ENCODE peak calls at places on chromosome 7, in eight cellular contexts. T, A, K, R, E, O, D and U are unnamed samples. For H3K4me1, the result is how much of the 10 kb centered on the place peaks cover.

GRCh38 chr7:85150624-85151023 is 36.2 kb downstream of the SEMA3D start:
- DNase-seq in E (no peak), D (no peak), O (no peak), T (no peak), R (no peak), K (no peak), A (no peak), U (no peak)

GRCh38 chr7:39644170-39644569 is 20.8 kb downstream of the RALA start:
- DNase-seq in D (no peak), T (no peak), O (no peak), A (no peak), K (no peak), E (no peak), R (no peak), U (no peak)

GRCh38 chr7:148115308-148115707 is 475.3 kb upstream of the C7orf33 start:
- DNase-seq in A (no peak), D (no peak), O (no peak), T (peak), R (no peak), K (no peak), E (no peak), U (no peak)

GRCh38 chr7:46264646-46265045 is 343.6 kb upstream of the IGFBP3 start:
- DNase-seq in D (no peak), T (no peak), R (no peak), A (no peak), O (no peak), E (no peak), K (no peak), U (no peak)

GRCh38 chr7:127514499-127514898 is 70.9 kb downstream of the GCC1 start:
- DNase-seq in O (peak), A (peak), E (no peak), K (no peak), T (peak), D (no peak), R (no peak), U (no peak)

GRCh38 chr7:150322114-150322832 is 882 bp upstream of the LRRC61 start:
- DNase-seq in A (no peak), T (no peak), O (no peak), D (no peak), K (no peak), R (no peak), E (peak), U (peak)

GRCh38 chr7:151449990-151450389 is 10.0 kb upstream of the CRYGN start:
- DNase-seq in T (no peak), D (no peak), A (no peak), K (no peak), E (no peak), R (peak), O (no peak), U (no peak)

GRCh38 chr7:37908221-37908788 is 8.3 kb downstream of the SFRP4 start:
- DNase-seq in R (no peak), E (no peak), A (no peak), D (no peak), T (no peak), K (no peak), O (no peak), U (no peak)

GRCh38 chr7:129188892-129189660 is 643 bp downstream of the SMO start:
- DNase-seq in O (no peak), K (peak), A (peak), R (peak), E (no peak), T (peak), D (no peak), U (peak)

GRCh38 chr7:104973227-104973626 is 40.8 kb upstream of the KMT2E start:
- DNase-seq in O (no peak), T (no peak), R (no peak), A (no peak), E (no peak), D (no peak), K (no peak), U (no peak)

GRCh38 chr7:104272767-104273384 is 55.5 kb upstream of the LHFPL3 start:
- DNase-seq in D (no peak), K (no peak), R (no peak), E (no peak), A (peak), O (peak), T (peak), U (no peak)

GRCh38 chr7:151251926-151252835 is 3.7 kb upstream of the SMARCD3 start:
- DNase-seq in T (peak), E (no peak), A (peak), D (peak), O (no peak), R (no peak), K (peak), U (peak)

GRCh38 chr7:96719164-96719563 is 9.5 kb upstream of the SEM1 start:
- DNase-seq in O (no peak), D (no peak), R (no peak), T (no peak), A (no peak), K (no peak), E (no peak), U (peak)

GRCh38 chr7:81715984-81716588 is 53.8 kb downstream of the HGF start:
- DNase-seq in R (no peak), A (peak), T (peak), K (no peak), O (no peak), E (no peak), D (no peak), U (peak)

DNA sequence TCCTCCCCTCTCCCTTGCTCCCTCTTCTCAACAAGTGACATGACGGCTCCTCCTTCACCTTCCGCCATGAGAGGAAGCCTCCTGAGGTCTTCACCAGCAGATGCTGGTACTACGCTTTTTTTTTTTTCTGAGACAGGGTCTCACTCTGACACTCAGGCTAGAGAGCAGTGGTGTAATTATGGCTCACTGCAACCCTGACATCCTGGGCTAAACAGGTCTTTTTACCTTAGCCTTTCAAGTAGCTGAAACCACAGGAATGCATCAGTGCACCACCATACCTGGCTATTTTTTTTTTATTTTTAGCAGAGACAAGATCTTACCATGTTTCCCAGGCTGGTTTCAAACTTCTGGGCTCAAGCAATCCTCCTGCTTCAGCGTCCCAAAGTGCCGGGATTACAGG is 43.6 kb downstream of the MDH2 start:
- DNase-seq in K (no peak), O (no peak), R (no peak), D (no peak), T (no peak), A (no peak), E (no peak), U (no peak)
- H3K4me1 ChIP-seq in K (under half), O (under half), R (under half), D (under half), T (under half), A (under half), E (under half), U (under half)

GRCh38 chr7:70494977-70495376 is 637.0 kb upstream of the GALNT17 start:
- DNase-seq in K (no peak), R (no peak), D (no peak), T (no peak), O (no peak), A (no peak), E (no peak), U (no peak)
- TF ChIP-seq CTCF in K (no peak), R (no peak), D (no peak), T (no peak), O (no peak), A (no peak), E (no peak), U (no peak)

GRCh38 chr7:131076711-131077170 is 250.9 kb upstream of the MKLN1 start:
- DNase-seq in K (no peak), A (peak), E (no peak), T (no peak), R (no peak), D (no peak), O (no peak), U (no peak)
- H3K4me1 ChIP-seq in K (under half), A (under half), E (half or more), T (under half), R (half or more), D (under half), O (under half), U (under half)

DNA sequence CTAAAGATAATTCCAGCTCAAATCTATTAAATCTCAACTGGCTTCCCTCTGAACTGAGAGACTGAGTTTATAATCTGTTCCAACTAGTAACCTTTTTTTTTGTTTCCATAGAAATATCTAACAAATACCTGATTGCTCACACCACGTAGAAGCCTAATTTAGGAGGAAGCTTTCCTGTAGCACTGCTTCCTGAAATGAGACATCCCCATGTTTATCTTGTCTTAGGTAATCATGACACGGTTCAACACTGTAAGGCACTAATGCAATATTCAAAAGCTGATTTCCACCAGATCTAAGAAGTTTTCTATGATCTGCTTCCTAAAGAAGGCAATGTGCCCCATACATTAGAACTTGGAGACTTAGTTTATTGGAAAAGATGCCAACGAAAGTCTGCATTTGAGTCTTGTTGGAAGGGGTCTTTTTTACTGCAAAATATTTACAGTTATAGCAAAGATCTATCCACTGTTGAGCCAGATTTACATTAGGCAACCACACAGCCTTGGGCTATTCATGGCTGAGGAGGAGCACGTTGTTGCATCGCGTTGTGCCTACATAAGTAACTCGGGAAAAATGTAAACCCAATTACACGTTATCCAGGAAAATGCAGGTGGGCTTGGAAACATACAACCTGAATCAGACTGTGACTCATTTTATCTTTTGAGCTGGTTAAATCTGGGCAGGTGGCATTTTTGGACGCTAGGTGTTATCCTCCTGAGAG is 66.3 kb downstream of the VIPR2 start:
- DNase-seq in O (no peak), E (no peak), D (no peak), K (no peak), A (no peak), T (no peak), R (no peak), U (no peak)
- TF ChIP-seq CTCF in O (no peak), E (no peak), D (no peak), K (no peak), A (no peak), T (no peak), R (no peak), U (no peak)

GRCh38 chr7:50713357-50713965 is 69.2 kb downstream of the GRB10 start:
- DNase-seq in E (no peak), O (no peak), R (no peak), T (no peak), K (no peak), D (no peak), A (no peak), U (no peak)

GRCh38 chr7:50710441-50711154 is 72.1 kb downstream of the GRB10 start:
- DNase-seq in D (no peak), E (no peak), K (no peak), O (no peak), T (no peak), R (no peak), A (no peak), U (no peak)

GRCh38 chr7:50709151-50709550 is 73.5 kb downstream of the GRB10 start:
- DNase-seq in D (no peak), O (no peak), E (no peak), K (no peak), R (no peak), T (no peak), A (no peak), U (no peak)

GRCh38 chr7:50712527-50713356 is 70.0 kb downstream of the GRB10 start:
- DNase-seq in E (no peak), O (no peak), A (no peak), D (no peak), T (no peak), R (no peak), K (no peak), U (no peak)

DNA sequence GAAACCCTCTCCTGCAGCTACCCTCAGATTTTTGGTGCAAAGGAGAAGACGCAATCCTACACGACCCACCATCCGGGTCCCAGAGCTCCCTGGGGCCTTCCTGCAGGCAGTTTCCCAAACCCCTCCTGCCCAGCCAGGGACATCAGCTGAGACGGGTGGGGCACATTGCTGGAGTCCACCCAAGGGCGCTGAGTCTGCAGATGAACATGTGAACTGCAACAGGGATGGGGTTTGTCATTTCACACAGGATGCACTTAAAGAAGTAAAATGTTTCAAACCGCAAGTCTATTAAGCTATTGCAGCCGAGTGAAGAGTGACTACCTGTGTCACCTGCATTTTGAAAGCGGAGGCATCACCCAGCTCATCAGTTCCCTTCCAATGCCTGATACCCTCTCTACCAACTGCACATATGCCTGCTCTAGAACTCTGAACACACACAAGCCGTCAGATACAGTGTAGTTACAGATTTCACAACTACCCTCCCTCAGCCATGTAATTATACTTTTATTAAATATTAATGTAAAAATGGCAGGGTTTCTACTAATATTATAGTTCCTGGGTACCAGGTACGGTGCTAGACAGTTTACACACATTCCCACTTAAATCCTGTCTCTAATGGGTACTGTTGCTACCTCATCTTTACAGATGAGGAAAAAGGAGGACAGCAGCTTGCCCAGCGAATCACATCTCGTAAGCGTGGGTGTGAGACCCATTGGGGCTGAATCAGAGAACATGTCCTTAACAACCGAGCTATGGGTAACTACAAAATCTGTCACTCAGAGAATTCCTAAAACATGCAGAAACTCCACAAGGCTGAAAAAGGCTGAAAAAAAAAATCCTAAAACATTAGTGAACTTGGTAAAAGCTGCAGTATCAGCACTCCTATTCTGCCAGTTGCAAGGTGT is 71.2 kb downstream of the GRB10 start:
- DNase-seq in D (no peak), E (no peak), R (no peak), A (no peak), O (no peak), T (no peak), K (no peak), U (no peak)
- H3K4me1 ChIP-seq in D (under half), E (under half), R (under half), A (under half), O (under half), T (under half), K (under half), U (under half)

DNA sequence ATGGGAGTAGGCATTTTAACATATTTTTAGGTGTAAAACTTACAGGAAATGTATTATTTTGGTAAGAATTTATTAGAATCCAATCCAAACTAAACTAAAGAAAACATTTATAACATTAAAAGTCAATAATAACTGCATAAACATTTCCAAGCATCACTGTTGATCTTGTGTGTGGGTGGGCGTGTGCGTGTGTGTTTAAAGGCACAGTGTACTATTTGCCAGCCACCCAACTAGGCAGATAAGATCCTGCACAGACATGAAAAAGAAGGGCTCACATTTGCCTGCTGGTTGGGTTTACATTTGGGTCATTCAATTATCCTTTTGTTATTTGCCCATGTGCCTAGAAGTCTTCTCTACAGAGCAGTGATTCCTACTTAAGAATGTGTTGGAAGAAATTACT is 31.0 kb upstream of the WNT16 start:
- DNase-seq in R (no peak), K (no peak), D (no peak), T (peak), A (no peak), O (no peak), E (no peak), U (no peak)
- TF ChIP-seq CTCF in R (no peak), K (no peak), D (no peak), T (no peak), A (no peak), O (no peak), E (no peak), U (no peak)

DNA sequence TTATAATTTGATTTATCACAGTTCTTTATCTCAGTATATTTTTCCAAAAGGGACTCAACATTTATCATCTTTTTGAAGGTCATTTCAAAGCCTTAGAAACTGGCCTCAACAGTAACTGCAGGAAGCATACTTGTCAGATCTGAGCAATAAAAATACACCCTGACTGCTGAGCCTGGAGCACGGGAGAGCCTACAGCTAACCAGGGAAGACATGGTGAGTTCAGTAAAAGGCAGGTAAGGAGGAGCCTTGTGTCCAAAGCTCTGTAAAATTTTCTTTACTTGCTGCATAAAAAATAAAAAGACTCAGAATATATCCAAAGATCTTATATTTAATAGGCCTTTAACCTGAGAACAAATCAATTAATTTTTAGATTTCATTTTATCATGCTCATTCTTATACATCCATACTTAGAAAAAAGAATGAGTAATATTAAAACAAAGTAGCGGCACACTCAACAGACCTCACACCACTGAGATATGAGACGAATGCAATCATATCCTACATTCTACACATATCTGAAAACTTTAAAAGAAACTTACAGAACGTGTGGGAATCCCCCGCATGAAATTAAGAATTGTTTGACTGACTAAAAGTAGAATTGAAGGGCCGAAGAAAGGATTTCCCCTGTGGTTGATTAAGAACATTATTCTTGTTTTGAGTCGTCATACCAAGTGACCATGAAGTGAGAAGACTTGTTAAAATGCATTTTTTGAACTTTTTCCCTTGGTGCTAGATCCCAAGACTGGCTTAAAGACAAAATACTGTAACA is 296.4 kb upstream of the MKLN1 start:
- DNase-seq in A (no peak), E (no peak), O (no peak), K (no peak), D (no peak), R (no peak), T (no peak), U (no peak)
- H3K4me1 ChIP-seq in A (under half), E (half or more), O (under half), K (under half), D (under half), R (half or more), T (under half), U (under half)

GRCh38 chr7:101216860-101217387 is 457 bp downstream of the PLOD3 start:
- DNase-seq in T (no peak), E (no peak), D (no peak), O (no peak), R (peak), A (peak), K (no peak), U (no peak)

GRCh38 chr7:101218236-101219130 is 518 bp downstream of the ZNHIT1 start:
- DNase-seq in R (no peak), D (no peak), O (no peak), K (no peak), E (no peak), A (no peak), T (no peak), U (no peak)

GRCh38 chr7:101216001-101216859 is 1.2 kb downstream of the PLOD3 start:
- DNase-seq in A (peak), T (no peak), E (no peak), D (no peak), O (no peak), K (no peak), R (no peak), U (no peak)

GRCh38 chr7:101220295-101220694 is 2.3 kb downstream of the ZNHIT1 start:
- DNase-seq in O (no peak), K (no peak), E (no peak), T (no peak), A (no peak), D (no peak), R (no peak), U (no peak)

GRCh38 chr7:101217388-101218235 is at the start of the genes PLOD3 and ZNHIT1:
- DNase-seq in E (peak), A (peak), D (peak), K (peak), T (peak), O (peak), R (peak), U (peak)
- TF ChIP-seq CTCF in E (no peak), A (no peak), D (peak), K (peak), T (peak), O (peak), R (no peak), U (peak)

GRCh38 chr7:145863-146262 is 46.5 kb upstream of the FAM20C start:
- DNase-seq in T (no peak), K (no peak), A (no peak), O (peak), D (no peak), E (no peak), R (no peak), U (no peak)

GRCh38 chr7:143145-143751 is 49.1 kb upstream of the FAM20C start:
- DNase-seq in A (no peak), T (no peak), K (no peak), R (no peak), D (no peak), E (no peak), O (no peak), U (no peak)

GRCh38 chr7:144454-144826 is 47.9 kb upstream of the FAM20C start:
- DNase-seq in A (no peak), O (no peak), R (no peak), K (no peak), T (no peak), D (no peak), E (no peak), U (no peak)

GRCh38 chr7:142248-142955 is 50.0 kb upstream of the FAM20C start:
- DNase-seq in K (no peak), R (no peak), D (peak), E (no peak), A (no peak), T (no peak), O (no peak), U (no peak)

GRCh38 chr7:143811-144453 is 48.4 kb upstream of the FAM20C start:
- DNase-seq in D (no peak), T (no peak), O (peak), A (no peak), K (no peak), E (no peak), R (no peak), U (no peak)
- H3K4me1 ChIP-seq in D (under half), T (under half), O (under half), A (under half), K (under half), E (under half), R (under half), U (under half)